ENCODE peak calls at places on chromosomes 13 and 19, in nine cellular contexts. Z is psoas muscle, X is neural progenitor cell, H is brain microvascular endothelial cell, T is uterus, M is IMR-90, Q is thoracic aorta, B is heart right ventricle, D is left lung. P is an unnamed sample.
A peak's percentile ranks its signal among the peaks of the same experiment; 100 is the strongest.

GRCh38 chr19:40594657-40595077 is 6.5 kb upstream of the LTBP4 start:
- DNase-seq in T (no peak), D (no peak), H (peak; percentile 44), M (peak; percentile 70), B (no peak), Z (no peak), X (no peak), Q (no peak), P (no peak)

GRCh38 chr13:24269803-24270202 is 39.6 kb upstream of the C1QTNF9 start:
- DNase-seq in X (no peak), D (no peak), H (no peak), Z (no peak), T (no peak), B (no peak), M (peak; percentile 60), Q (no peak), P (no peak)

GRCh38 chr13:67148219-67148583 is 81.9 kb downstream of the PCDH9 start:
- DNase-seq in Z (no peak), Q (no peak), T (no peak), X (no peak), M (peak; percentile 68), B (no peak), H (peak; percentile 6), D (no peak), P (no peak)

GRCh38 chr13:20977394-20977793 is 74.8 kb upstream of the XPO4 start:
- DNase-seq in D (no peak), Z (no peak), X (no peak), B (no peak), H (no peak), Q (no peak), T (no peak), M (no peak), P (no peak)

GRCh38 chr13:49292742-49293498 is 45.2 kb downstream of the CDADC1 start:
- DNase-seq in H (peak; percentile 79), T (no peak), X (no peak), Z (peak; percentile 67), M (peak; percentile 96), B (peak; percentile 66), D (no peak), Q (peak; percentile 82), P (no peak)

GRCh38 chr13:103471896-103472295 is 405.7 kb upstream of the SLC10A2 start:
- DNase-seq in X (peak; percentile 5), B (no peak), M (no peak), Q (no peak), T (no peak), H (no peak), Z (no peak), D (no peak), P (no peak)

GRCh38 chr19:6677924-6678689 is 8.1 kb upstream of the TNFSF14 start:
- DNase-seq in T (no peak), M (no peak), Z (no peak), B (no peak), H (no peak), X (peak; percentile 67), Q (no peak), D (peak; percentile 67), P (peak; percentile 38)

GRCh38 chr13:57044910-57045309 is 95.8 kb upstream of the PRR20A start:
- DNase-seq in X (no peak), Z (no peak), T (no peak), D (no peak), M (no peak), Q (no peak), H (no peak), B (no peak), P (no peak)

GRCh38 chr13:79806821-79807220 is 325.9 kb downstream of the NDFIP2 start:
- DNase-seq in B (no peak), M (no peak), H (no peak), X (no peak), Q (no peak), T (no peak), D (no peak), Z (no peak), P (no peak)

GRCh38 chr13:51919531-51919930 is 57.8 kb downstream of the CCDC70 start:
- DNase-seq in D (no peak), B (no peak), M (no peak), Q (no peak), Z (no peak), X (no peak), H (no peak), T (no peak), P (no peak)

GRCh38 chr13:70923863-70924752 is 815.9 kb upstream of the KLHL1 start:
- DNase-seq in H (peak; percentile 20), M (no peak), T (no peak), Q (no peak), Z (peak; percentile 39), B (no peak), D (no peak), X (no peak), P (peak; percentile 3)

GRCh38 chr13:99293178-99293577 is 14.0 kb downstream of the GPR183 start:
- DNase-seq in Q (no peak), D (no peak), T (no peak), H (no peak), B (no peak), X (no peak), Z (no peak), M (no peak), P (no peak)

GRCh38 chr13:42377640-42378382 is 105.9 kb downstream of the AKAP11 start:
- DNase-seq in Z (no peak), B (no peak), H (peak; percentile 39), X (no peak), Q (no peak), T (no peak), D (no peak), M (no peak), P (no peak)

GRCh38 chr19:47839913-47840312 is 18.2 kb downstream of the CRX start:
- DNase-seq in H (no peak), M (no peak), X (peak; percentile 83), Z (no peak), Q (no peak), D (no peak), T (no peak), B (no peak), P (no peak)

GRCh38 chr19:13118424-13119193 is 545 bp downstream of the NACC1 start:
- DNase-seq in B (no peak), H (no peak), X (peak; percentile 93), Q (no peak), D (peak; percentile 81), T (no peak), M (peak; percentile 31), Z (peak; percentile 74), P (no peak)

GRCh38 chr19:30696514-30696913 is 324.3 kb downstream of the ZNF536 start:
- DNase-seq in M (peak; percentile 9), Z (no peak), Q (no peak), H (no peak), X (peak; percentile 75), D (no peak), B (no peak), T (peak; percentile 30), P (no peak)

GRCh38 chr19:5990289-5990797 is 12.4 kb upstream of the RANBP3 start:
- DNase-seq in X (peak; percentile 44), H (no peak), Q (no peak), T (no peak), Z (no peak), M (no peak), D (no peak), B (no peak), P (no peak)

GRCh38 chr19:2035590-2035991 is 15.5 kb downstream of the MKNK2 start:
- DNase-seq in Q (no peak), Z (peak; percentile 68), D (no peak), T (no peak), H (no peak), B (no peak), X (peak; percentile 3), M (no peak), P (no peak)

GRCh38 chr13:43908156-43909126 is 28.7 kb downstream of the LACC1 start:
- DNase-seq in Z (no peak), Q (no peak), D (no peak), X (peak; percentile 58), H (peak; percentile 62), T (no peak), B (no peak), M (peak; percentile 91), P (no peak)

GRCh38 chr19:31372245-31372781 is 23.1 kb upstream of the TSHZ3 start:
- DNase-seq in Q (no peak), T (no peak), H (no peak), M (no peak), X (no peak), B (no peak), D (no peak), Z (no peak), P (no peak)

GRCh38 chr13:37225414-37226047 is 120.1 kb upstream of the CSNK1A1L start:
- DNase-seq in Q (no peak), B (no peak), T (no peak), X (no peak), D (no peak), H (peak; percentile 34), M (peak; percentile 62), Z (no peak), P (no peak)

GRCh38 chr19:35389192-35389861 is 18.5 kb downstream of the GPR42 start:
- DNase-seq in D (no peak), H (no peak), Q (no peak), T (no peak), M (no peak), B (no peak), Z (no peak), X (no peak), P (no peak)

GRCh38 chr13:36418022-36418805 is 14.1 kb upstream of the CCNA1 start:
- DNase-seq in X (no peak), T (no peak), Q (no peak), D (no peak), M (peak; percentile 58), Z (no peak), H (peak; percentile 64), B (no peak), P (no peak)

GRCh38 chr19:38433268-38433733 is at the start of gene RYR1:
- DNase-seq in M (no peak), Z (peak; percentile 96), T (no peak), H (peak; percentile 5), D (peak; percentile 69), X (peak; percentile 95), Q (no peak), B (peak; percentile 27), P (peak; percentile 30)
- H3K27ac ChIP-seq in M (no peak within 1 kb of the TSS), Z (peak within 1 kb of the TSS; percentile 98), T (no peak within 1 kb of the TSS), H (no peak within 1 kb of the TSS), D (no peak within 1 kb of the TSS), X (no peak within 1 kb of the TSS), Q (no peak within 1 kb of the TSS), B (no peak within 1 kb of the TSS), P (no peak within 1 kb of the TSS)

GRCh38 chr19:10701955-10702307 is 692 bp downstream of the QTRT1 start:
- DNase-seq in H (no peak), X (peak; percentile 83), B (no peak), Q (no peak), D (no peak), Z (no peak), M (no peak), T (no peak), P (no peak)
- TF ChIP-seq CTCF in H (no peak), X (peak; percentile 26), B (no peak), Q (no peak), D (no peak), Z (no peak), M (no peak), T (no peak), P (no peak)

GRCh38 chr13:106636492-106636891 is 68.6 kb upstream of the ARGLU1 start:
- DNase-seq in Q (no peak), T (no peak), M (no peak), X (no peak), H (no peak), Z (no peak), D (no peak), B (no peak), P (no peak)
- H3K27ac ChIP-seq in Q (no peak overlapping the region), T (no peak overlapping the region), M (no peak overlapping the region), X (no peak overlapping the region), H (no peak overlapping the region), Z (no peak overlapping the region), D (no peak overlapping the region), B (no peak overlapping the region), P (no peak overlapping the region)

GRCh38 chr13:86174632-86175031 is 375.4 kb upstream of the SLITRK6 start:
- DNase-seq in D (no peak), H (no peak), M (no peak), Q (no peak), X (no peak), T (no peak), Z (no peak), B (no peak), P (no peak)
- TF ChIP-seq CTCF in D (no peak), H (no peak), M (no peak), Q (no peak), X (peak; percentile 20), T (no peak), Z (no peak), B (no peak), P (no peak)